ENCODE peak calls at places on chromosomes 13 and 19, in six cellular contexts. One of them, this sample, is unnamed.

GRCh38 chr13:110887242-110887954 is 27.5 kb downstream of the ANKRD10 start:
- DNase-seq in stimulated activated CD4-positive, alpha-beta T cell treated with anti-CD3 and anti-CD28 coated beads, TNF-alpha, amount 100 ng/mL, for 4 hours: no peak
- DNase-seq in activated naive CD4-positive, alpha-beta T cell treated with anti-CD3 and anti-CD28 coated beads for 36 hours: no peak
- DNase-seq in CD4-positive, CD25-positive, alpha-beta regulatory T cell: no peak
- DNase-seq in astrocyte: no peak
- DNase-seq in H54: no peak
- DNase-seq in this sample: no peak

GRCh38 chr13:99027661-99028425 is 50.0 kb upstream of the DOCK9 start:
- DNase-seq in stimulated activated CD4-positive, alpha-beta T cell treated with anti-CD3 and anti-CD28 coated beads, TNF-alpha, amount 100 ng/mL, for 4 hours: no peak
- DNase-seq in activated naive CD4-positive, alpha-beta T cell treated with anti-CD3 and anti-CD28 coated beads for 36 hours: no peak
- DNase-seq in CD4-positive, CD25-positive, alpha-beta regulatory T cell: no peak
- DNase-seq in astrocyte: no peak
- DNase-seq in H54: no peak
- DNase-seq in this sample: no peak

GRCh38 chr13:110533771-110534670 is 27.5 kb downstream of the RAB20 start:
- DNase-seq in stimulated activated CD4-positive, alpha-beta T cell treated with anti-CD3 and anti-CD28 coated beads, TNF-alpha, amount 100 ng/mL, for 4 hours: no peak
- DNase-seq in activated naive CD4-positive, alpha-beta T cell treated with anti-CD3 and anti-CD28 coated beads for 36 hours: no peak
- DNase-seq in CD4-positive, CD25-positive, alpha-beta regulatory T cell: no peak
- DNase-seq in astrocyte: no peak
- DNase-seq in H54: no peak
- DNase-seq in this sample: no peak

GRCh38 chr19:3359850-3360493 is 6.4 kb upstream of the NFIC start:
- DNase-seq in stimulated activated CD4-positive, alpha-beta T cell treated with anti-CD3 and anti-CD28 coated beads, TNF-alpha, amount 100 ng/mL, for 4 hours: peak
- DNase-seq in activated naive CD4-positive, alpha-beta T cell treated with anti-CD3 and anti-CD28 coated beads for 36 hours: peak
- DNase-seq in CD4-positive, CD25-positive, alpha-beta regulatory T cell: no peak
- DNase-seq in astrocyte: no peak
- DNase-seq in H54: no peak
- DNase-seq in this sample: no peak

GRCh38 chr13:52411629-52412028 is 5.7 kb upstream of the THSD1 start:
- DNase-seq in stimulated activated CD4-positive, alpha-beta T cell treated with anti-CD3 and anti-CD28 coated beads, TNF-alpha, amount 100 ng/mL, for 4 hours: no peak
- DNase-seq in activated naive CD4-positive, alpha-beta T cell treated with anti-CD3 and anti-CD28 coated beads for 36 hours: no peak
- DNase-seq in CD4-positive, CD25-positive, alpha-beta regulatory T cell: no peak
- DNase-seq in astrocyte: peak
- DNase-seq in H54: peak
- DNase-seq in this sample: no peak

GRCh38 chr19:10812902-10813404 is 23.1 kb downstream of the TMED1 start:
- DNase-seq in stimulated activated CD4-positive, alpha-beta T cell treated with anti-CD3 and anti-CD28 coated beads, TNF-alpha, amount 100 ng/mL, for 4 hours: no peak
- DNase-seq in activated naive CD4-positive, alpha-beta T cell treated with anti-CD3 and anti-CD28 coated beads for 36 hours: peak
- DNase-seq in CD4-positive, CD25-positive, alpha-beta regulatory T cell: no peak
- DNase-seq in astrocyte: peak
- DNase-seq in H54: peak
- DNase-seq in this sample: no peak

GRCh38 chr13:39417643-39418042 is 185.3 kb downstream of the LHFPL6 start:
- DNase-seq in stimulated activated CD4-positive, alpha-beta T cell treated with anti-CD3 and anti-CD28 coated beads, TNF-alpha, amount 100 ng/mL, for 4 hours: no peak
- DNase-seq in activated naive CD4-positive, alpha-beta T cell treated with anti-CD3 and anti-CD28 coated beads for 36 hours: no peak
- DNase-seq in CD4-positive, CD25-positive, alpha-beta regulatory T cell: no peak
- DNase-seq in astrocyte: peak
- DNase-seq in H54: peak
- DNase-seq in this sample: no peak

GRCh38 chr19:55088543-55089265 is 13.0 kb downstream of the EPS8L1 start:
- DNase-seq in stimulated activated CD4-positive, alpha-beta T cell treated with anti-CD3 and anti-CD28 coated beads, TNF-alpha, amount 100 ng/mL, for 4 hours: peak
- DNase-seq in activated naive CD4-positive, alpha-beta T cell treated with anti-CD3 and anti-CD28 coated beads for 36 hours: peak
- DNase-seq in CD4-positive, CD25-positive, alpha-beta regulatory T cell: peak
- DNase-seq in astrocyte: no peak
- DNase-seq in H54: peak
- DNase-seq in this sample: peak

GRCh38 chr19:20167020-20167644 is at the start of gene ZNF486:
- DNase-seq in stimulated activated CD4-positive, alpha-beta T cell treated with anti-CD3 and anti-CD28 coated beads, TNF-alpha, amount 100 ng/mL, for 4 hours: peak
- DNase-seq in activated naive CD4-positive, alpha-beta T cell treated with anti-CD3 and anti-CD28 coated beads for 36 hours: peak
- DNase-seq in CD4-positive, CD25-positive, alpha-beta regulatory T cell: peak
- DNase-seq in astrocyte: peak
- DNase-seq in H54: peak
- DNase-seq in this sample: peak

GRCh38 chr13:110874508-110874960 is 40.3 kb downstream of the ANKRD10 start:
- DNase-seq in stimulated activated CD4-positive, alpha-beta T cell treated with anti-CD3 and anti-CD28 coated beads, TNF-alpha, amount 100 ng/mL, for 4 hours: peak
- DNase-seq in activated naive CD4-positive, alpha-beta T cell treated with anti-CD3 and anti-CD28 coated beads for 36 hours: peak
- DNase-seq in CD4-positive, CD25-positive, alpha-beta regulatory T cell: no peak
- DNase-seq in astrocyte: peak
- DNase-seq in H54: peak
- DNase-seq in this sample: peak

GRCh38 chr19:17243854-17244617 is 1.7 kb downstream of the NR2F6 start:
- DNase-seq in stimulated activated CD4-positive, alpha-beta T cell treated with anti-CD3 and anti-CD28 coated beads, TNF-alpha, amount 100 ng/mL, for 4 hours: no peak
- DNase-seq in activated naive CD4-positive, alpha-beta T cell treated with anti-CD3 and anti-CD28 coated beads for 36 hours: no peak
- DNase-seq in CD4-positive, CD25-positive, alpha-beta regulatory T cell: no peak
- DNase-seq in astrocyte: no peak
- DNase-seq in H54: peak
- DNase-seq in this sample: peak

GRCh38 chr19:17304386-17305047 is 1.2 kb upstream of the MRPL34 start:
- DNase-seq in stimulated activated CD4-positive, alpha-beta T cell treated with anti-CD3 and anti-CD28 coated beads, TNF-alpha, amount 100 ng/mL, for 4 hours: no peak
- DNase-seq in activated naive CD4-positive, alpha-beta T cell treated with anti-CD3 and anti-CD28 coated beads for 36 hours: no peak
- DNase-seq in CD4-positive, CD25-positive, alpha-beta regulatory T cell: no peak
- DNase-seq in astrocyte: no peak
- DNase-seq in H54: no peak
- DNase-seq in this sample: peak

GRCh38 chr19:34347561-34348165 is 17.3 kb upstream of the GPI start:
- DNase-seq in stimulated activated CD4-positive, alpha-beta T cell treated with anti-CD3 and anti-CD28 coated beads, TNF-alpha, amount 100 ng/mL, for 4 hours: no peak
- DNase-seq in activated naive CD4-positive, alpha-beta T cell treated with anti-CD3 and anti-CD28 coated beads for 36 hours: no peak
- DNase-seq in CD4-positive, CD25-positive, alpha-beta regulatory T cell: no peak
- DNase-seq in astrocyte: no peak
- DNase-seq in H54: no peak
- DNase-seq in this sample: no peak

GRCh38 chr19:5339950-5340636 is 519 bp downstream of the PTPRS start:
- DNase-seq in stimulated activated CD4-positive, alpha-beta T cell treated with anti-CD3 and anti-CD28 coated beads, TNF-alpha, amount 100 ng/mL, for 4 hours: no peak
- DNase-seq in activated naive CD4-positive, alpha-beta T cell treated with anti-CD3 and anti-CD28 coated beads for 36 hours: no peak
- DNase-seq in CD4-positive, CD25-positive, alpha-beta regulatory T cell: no peak
- DNase-seq in astrocyte: no peak
- DNase-seq in H54: no peak
- DNase-seq in this sample: no peak

GRCh38 chr19:47623151-47623920 is 14.4 kb downstream of the BICRA start:
- DNase-seq in stimulated activated CD4-positive, alpha-beta T cell treated with anti-CD3 and anti-CD28 coated beads, TNF-alpha, amount 100 ng/mL, for 4 hours: no peak
- DNase-seq in activated naive CD4-positive, alpha-beta T cell treated with anti-CD3 and anti-CD28 coated beads for 36 hours: no peak
- DNase-seq in CD4-positive, CD25-positive, alpha-beta regulatory T cell: no peak
- DNase-seq in astrocyte: no peak
- DNase-seq in H54: no peak
- DNase-seq in this sample: no peak

GRCh38 chr13:90968510-90968909 is 379.0 kb upstream of the MIR17HG start:
- DNase-seq in stimulated activated CD4-positive, alpha-beta T cell treated with anti-CD3 and anti-CD28 coated beads, TNF-alpha, amount 100 ng/mL, for 4 hours: no peak
- DNase-seq in activated naive CD4-positive, alpha-beta T cell treated with anti-CD3 and anti-CD28 coated beads for 36 hours: no peak
- DNase-seq in CD4-positive, CD25-positive, alpha-beta regulatory T cell: no peak
- DNase-seq in astrocyte: no peak
- DNase-seq in H54: no peak
- DNase-seq in this sample: peak

GRCh38 chr19:56573914-56574313 is 6.6 kb downstream of the ZNF470 start:
- DNase-seq in stimulated activated CD4-positive, alpha-beta T cell treated with anti-CD3 and anti-CD28 coated beads, TNF-alpha, amount 100 ng/mL, for 4 hours: no peak
- DNase-seq in activated naive CD4-positive, alpha-beta T cell treated with anti-CD3 and anti-CD28 coated beads for 36 hours: no peak
- DNase-seq in CD4-positive, CD25-positive, alpha-beta regulatory T cell: no peak
- DNase-seq in astrocyte: no peak
- DNase-seq in H54: no peak
- DNase-seq in this sample: no peak

GRCh38 chr13:97366172-97366688 is 67.7 kb upstream of the RAP2A start:
- DNase-seq in stimulated activated CD4-positive, alpha-beta T cell treated with anti-CD3 and anti-CD28 coated beads, TNF-alpha, amount 100 ng/mL, for 4 hours: no peak
- DNase-seq in activated naive CD4-positive, alpha-beta T cell treated with anti-CD3 and anti-CD28 coated beads for 36 hours: no peak
- DNase-seq in CD4-positive, CD25-positive, alpha-beta regulatory T cell: no peak
- DNase-seq in astrocyte: no peak
- DNase-seq in H54: no peak
- DNase-seq in this sample: no peak

GRCh38 chr19:17052439-17052838 is 22.8 kb downstream of the HAUS8 start:
- DNase-seq in stimulated activated CD4-positive, alpha-beta T cell treated with anti-CD3 and anti-CD28 coated beads, TNF-alpha, amount 100 ng/mL, for 4 hours: no peak
- DNase-seq in activated naive CD4-positive, alpha-beta T cell treated with anti-CD3 and anti-CD28 coated beads for 36 hours: peak
- DNase-seq in CD4-positive, CD25-positive, alpha-beta regulatory T cell: peak
- DNase-seq in astrocyte: peak
- DNase-seq in H54: no peak
- DNase-seq in this sample: peak

GRCh38 chr13:45831851-45832250 is 19.7 kb downstream of the SIAH3 start:
- DNase-seq in stimulated activated CD4-positive, alpha-beta T cell treated with anti-CD3 and anti-CD28 coated beads, TNF-alpha, amount 100 ng/mL, for 4 hours: no peak
- DNase-seq in activated naive CD4-positive, alpha-beta T cell treated with anti-CD3 and anti-CD28 coated beads for 36 hours: no peak
- DNase-seq in CD4-positive, CD25-positive, alpha-beta regulatory T cell: no peak
- DNase-seq in astrocyte: no peak
- DNase-seq in H54: no peak
- DNase-seq in this sample: no peak

GRCh38 chr19:57161985-57162544 is 5.2 kb downstream of the DUXA start:
- DNase-seq in stimulated activated CD4-positive, alpha-beta T cell treated with anti-CD3 and anti-CD28 coated beads, TNF-alpha, amount 100 ng/mL, for 4 hours: no peak
- DNase-seq in activated naive CD4-positive, alpha-beta T cell treated with anti-CD3 and anti-CD28 coated beads for 36 hours: no peak
- DNase-seq in CD4-positive, CD25-positive, alpha-beta regulatory T cell: no peak
- DNase-seq in astrocyte: no peak
- DNase-seq in H54: no peak
- DNase-seq in this sample: no peak

GRCh38 chr19:1855040-1855827 is 7.0 kb upstream of the REXO1 start:
- DNase-seq in stimulated activated CD4-positive, alpha-beta T cell treated with anti-CD3 and anti-CD28 coated beads, TNF-alpha, amount 100 ng/mL, for 4 hours: peak
- DNase-seq in activated naive CD4-positive, alpha-beta T cell treated with anti-CD3 and anti-CD28 coated beads for 36 hours: peak
- DNase-seq in CD4-positive, CD25-positive, alpha-beta regulatory T cell: peak
- DNase-seq in astrocyte: peak
- DNase-seq in H54: peak
- DNase-seq in this sample: peak

GRCh38 chr13:36712785-36713184 is 39.0 kb downstream of the SERTM1 start:
- DNase-seq in stimulated activated CD4-positive, alpha-beta T cell treated with anti-CD3 and anti-CD28 coated beads, TNF-alpha, amount 100 ng/mL, for 4 hours: no peak
- DNase-seq in activated naive CD4-positive, alpha-beta T cell treated with anti-CD3 and anti-CD28 coated beads for 36 hours: no peak
- DNase-seq in CD4-positive, CD25-positive, alpha-beta regulatory T cell: no peak
- DNase-seq in astrocyte: peak
- DNase-seq in H54: no peak
- DNase-seq in this sample: no peak

GRCh38 chr13:75359266-75359665 is 122.7 kb downstream of the TBC1D4 start:
- DNase-seq in stimulated activated CD4-positive, alpha-beta T cell treated with anti-CD3 and anti-CD28 coated beads, TNF-alpha, amount 100 ng/mL, for 4 hours: no peak
- DNase-seq in activated naive CD4-positive, alpha-beta T cell treated with anti-CD3 and anti-CD28 coated beads for 36 hours: no peak
- DNase-seq in CD4-positive, CD25-positive, alpha-beta regulatory T cell: no peak
- DNase-seq in astrocyte: peak
- DNase-seq in H54: peak
- DNase-seq in this sample: no peak

GRCh38 chr19:55419089-55419488 is 11.5 kb upstream of the UBE2S start:
- DNase-seq in stimulated activated CD4-positive, alpha-beta T cell treated with anti-CD3 and anti-CD28 coated beads, TNF-alpha, amount 100 ng/mL, for 4 hours: no peak
- DNase-seq in activated naive CD4-positive, alpha-beta T cell treated with anti-CD3 and anti-CD28 coated beads for 36 hours: no peak
- DNase-seq in CD4-positive, CD25-positive, alpha-beta regulatory T cell: no peak
- DNase-seq in astrocyte: no peak
- DNase-seq in H54: no peak
- DNase-seq in this sample: no peak

GRCh38 chr13:24288870-24289269 is 20.5 kb upstream of the C1QTNF9 start:
- DNase-seq in stimulated activated CD4-positive, alpha-beta T cell treated with anti-CD3 and anti-CD28 coated beads, TNF-alpha, amount 100 ng/mL, for 4 hours: no peak
- DNase-seq in activated naive CD4-positive, alpha-beta T cell treated with anti-CD3 and anti-CD28 coated beads for 36 hours: no peak
- DNase-seq in CD4-positive, CD25-positive, alpha-beta regulatory T cell: no peak
- DNase-seq in astrocyte: no peak
- DNase-seq in H54: no peak
- DNase-seq in this sample: no peak

GRCh38 chr19:37079238-37079637 is 1.0 kb downstream of the ZNF420 start:
- DNase-seq in stimulated activated CD4-positive, alpha-beta T cell treated with anti-CD3 and anti-CD28 coated beads, TNF-alpha, amount 100 ng/mL, for 4 hours: no peak
- DNase-seq in activated naive CD4-positive, alpha-beta T cell treated with anti-CD3 and anti-CD28 coated beads for 36 hours: no peak
- DNase-seq in CD4-positive, CD25-positive, alpha-beta regulatory T cell: no peak
- DNase-seq in astrocyte: no peak
- DNase-seq in H54: no peak
- DNase-seq in this sample: no peak

GRCh38 chr13:28411859-28412353 is 83.0 kb downstream of the FLT1 start:
- DNase-seq in stimulated activated CD4-positive, alpha-beta T cell treated with anti-CD3 and anti-CD28 coated beads, TNF-alpha, amount 100 ng/mL, for 4 hours: no peak
- DNase-seq in activated naive CD4-positive, alpha-beta T cell treated with anti-CD3 and anti-CD28 coated beads for 36 hours: no peak
- DNase-seq in CD4-positive, CD25-positive, alpha-beta regulatory T cell: no peak
- DNase-seq in astrocyte: no peak
- DNase-seq in H54: no peak
- DNase-seq in this sample: no peak

This sample was measured in thyroid gland.